ENCODE peak calls at places on chromosomes 7 and 10, in seven cellular contexts. L is left ventricle myocardium inferior, U is iPS DF 6.9, X is posterior cingulate gyrus, V is ELR, Y is SK-N-SH, Z is choroid plexus epithelial cell. R is an unnamed sample.

GRCh38 chr7:135537905-135538304 is 19.8 kb upstream of the NUP205 start:
- DNase-seq in U (no peak), Y (no peak), L (no peak), V (no peak), X (no peak), Z (no peak), R (no peak)

GRCh38 chr10:132479603-132480221 is 57.9 kb upstream of the INPP5A start:
- DNase-seq in Z (no peak), V (no peak), U (no peak), X (no peak), L (no peak), Y (no peak), R (no peak)

GRCh38 chr7:159118220-159118595 is 26.5 kb downstream of the VIPR2 start:
- DNase-seq in V (no peak), X (no peak), Y (no peak), U (no peak), Z (no peak), L (no peak), R (no peak)

GRCh38 chr7:101250324-101250723 is 5.4 kb upstream of the FIS1 start:
- DNase-seq in U (no peak), V (no peak), X (no peak), Y (no peak), L (no peak), Z (no peak), R (no peak)

GRCh38 chr7:151836191-151836926 is 40.6 kb downstream of the PRKAG2 start:
- DNase-seq in L (no peak), X (no peak), Y (no peak), U (no peak), V (no peak), Z (no peak), R (no peak)

GRCh38 chr10:116691079-116691398 is 51.3 kb downstream of the HSPA12A start:
- DNase-seq in V (no peak), U (no peak), Y (no peak), Z (no peak), L (no peak), X (no peak), R (no peak)

GRCh38 chr7:137454169-137455166 is 110.9 kb upstream of the PTN start:
- DNase-seq in U (no peak), V (peak; percentile 55), X (no peak), Y (peak; percentile 57), L (no peak), Z (peak; percentile 93), R (peak; percentile 85)

GRCh38 chr7:94908204-94909022 is 1.0 kb downstream of the PPP1R9A start:
- DNase-seq in L (peak; percentile 19), Y (peak; percentile 64), Z (peak; percentile 20), V (peak; percentile 28), U (no peak), X (peak; percentile 44), R (peak; percentile 22)

GRCh38 chr7:73896454-73896853 is 35.5 kb downstream of the TMEM270 start:
- DNase-seq in L (no peak), X (no peak), U (no peak), Z (no peak), V (peak; percentile 67), Y (no peak), R (no peak)

GRCh38 chr7:138864667-138865066 is 66.7 kb upstream of the ATP6V0A4 start:
- DNase-seq in X (no peak), V (peak; percentile 86), Z (peak; percentile 84), U (no peak), Y (no peak), L (no peak), R (peak; percentile 90)

GRCh38 chr7:95316588-95316987 is 7.7 kb downstream of the PON1 start:
- DNase-seq in U (no peak), L (no peak), V (no peak), Y (no peak), Z (no peak), X (no peak), R (no peak)

GRCh38 chr10:109778993-109779392 is 144.3 kb downstream of the XPNPEP1 start:
- DNase-seq in Y (no peak), L (no peak), X (no peak), Z (no peak), V (no peak), U (no peak), R (no peak)

GRCh38 chr10:124560377-124560776 is 98.8 kb downstream of the LHPP start:
- DNase-seq in V (peak; percentile 8), Z (peak; percentile 97), U (no peak), Y (no peak), L (peak; percentile 65), X (no peak), R (peak; percentile 85)

GRCh38 chr7:132942721-132943120 is 139.2 kb downstream of the CHCHD3 start:
- DNase-seq in Z (no peak), X (no peak), Y (no peak), U (no peak), V (no peak), L (no peak), R (no peak)

GRCh38 chr7:44884553-44885393 is 557 bp downstream of the PURB start:
- DNase-seq in V (peak; percentile 77), Z (peak; percentile 82), U (no peak), L (peak; percentile 58), Y (peak; percentile 72), X (peak; percentile 33), R (peak; percentile 86)

GRCh38 chr7:22393825-22394458 is 37.0 kb upstream of the RAPGEF5 start:
- DNase-seq in V (peak; percentile 8), L (no peak), X (no peak), U (no peak), Z (no peak), Y (peak; percentile 57), R (peak; percentile 27)

GRCh38 chr10:12181065-12181775 is 14.5 kb downstream of the NUDT5 start:
- DNase-seq in X (no peak), Z (peak; percentile 66), Y (no peak), L (no peak), V (peak; percentile 84), U (no peak), R (no peak)

GRCh38 chr7:38846280-38846679 is 62.7 kb downstream of the VPS41 start:
- DNase-seq in Z (no peak), L (no peak), Y (no peak), U (no peak), X (no peak), V (peak; percentile 61), R (peak; percentile 73)

GRCh38 chr7:121503039-121503438 is 106.9 kb upstream of the FAM3C start:
- DNase-seq in U (no peak), Z (no peak), X (no peak), V (no peak), L (no peak), Y (no peak), R (no peak)

GRCh38 chr10:14024349-14025202 is 306.1 kb downstream of the FRMD4A start:
- DNase-seq in Z (no peak), V (no peak), U (no peak), L (no peak), X (no peak), Y (no peak), R (no peak)

GRCh38 chr7:105673367-105674188 is 92.3 kb upstream of the EFCAB10 start:
- DNase-seq in Y (no peak), X (no peak), L (no peak), V (no peak), Z (no peak), U (no peak), R (no peak)

GRCh38 chr10:88783734-88784133 is 18.8 kb upstream of the LIPM start:
- DNase-seq in Y (no peak), V (peak; percentile 32), L (no peak), Z (peak; percentile 64), X (no peak), U (no peak), R (no peak)

GRCh38 chr10:35050556-35050955 is 39.6 kb downstream of the CUL2 start:
- DNase-seq in V (no peak), Z (no peak), U (no peak), X (no peak), L (no peak), Y (no peak), R (no peak)